ENCODE peak calls at places on chromosome 18, in five cellular contexts. H is suprapubic skin, G is BE2C, X is foreskin fibroblast, V is cardiac muscle cell. C is an unnamed sample.

GRCh38 chr18:5197032-5197434 is at the start of gene AKAIN1:
- DNase-seq in H (no peak), G (peak), X (peak), V (peak), C (no peak)

GRCh38 chr18:35949903-35950627 is 22.4 kb upstream of the RMP24 start:
- DNase-seq in H (no peak), G (peak), X (peak), V (peak), C (peak)

GRCh38 chr18:29163596-29163995 is 986.7 kb upstream of the CDH2 start:
- DNase-seq in H (no peak), G (no peak), X (no peak), V (no peak), C (no peak)

GRCh38 chr18:48550101-48550729 is 11.4 kb downstream of the CTIF start:
- DNase-seq in H (peak), G (no peak), X (no peak), V (no peak), C (no peak)

GRCh38 chr18:42052137-42052708 is 97.2 kb downstream of the PIK3C3 start:
- DNase-seq in H (no peak), G (no peak), X (peak), V (no peak), C (no peak)

GRCh38 chr18:22387787-22388186 is 29.9 kb downstream of the CTAGE1 start:
- DNase-seq in H (no peak), G (no peak), X (no peak), V (no peak), C (no peak)

GRCh38 chr18:58527116-58528010 is 101.5 kb downstream of the ALPK2 start:
- DNase-seq in H (no peak), G (no peak), X (no peak), V (no peak), C (no peak)

GRCh38 chr18:58201268-58201667 is 157.2 kb downstream of the NEDD4L start:
- DNase-seq in H (no peak), G (no peak), X (no peak), V (no peak), C (no peak)

GRCh38 chr18:41072946-41073345 is 882.1 kb upstream of the PIK3C3 start:
- DNase-seq in H (no peak), G (no peak), X (peak), V (no peak), C (no peak)

GRCh38 chr18:40874233-40874632 is 1080.8 kb upstream of the PIK3C3 start:
- DNase-seq in H (no peak), G (no peak), X (peak), V (no peak), C (no peak)

GRCh38 chr18:22094375-22094767 is 75.0 kb upstream of the GATA6 start:
- DNase-seq in H (no peak), G (no peak), X (no peak), V (no peak), C (no peak)

GRCh38 chr18:69895081-69896047 is 52.3 kb downstream of the CD226 start:
- DNase-seq in H (no peak), G (no peak), X (no peak), V (no peak), C (no peak)

GRCh38 chr18:36499938-36500337 is 202.4 kb downstream of the FHOD3 start:
- DNase-seq in H (no peak), G (no peak), X (no peak), V (no peak), C (no peak)

GRCh38 chr18:36757081-36757480 is 71.7 kb downstream of the TPGS2 start:
- DNase-seq in H (no peak), G (no peak), X (peak), V (peak), C (no peak)

GRCh38 chr18:37631422-37631821 is 65.8 kb upstream of the CELF4 start:
- DNase-seq in H (no peak), G (no peak), X (no peak), V (no peak), C (no peak)

GRCh38 chr18:61859118-61859517 is 33.7 kb downstream of the RNF152 start:
- DNase-seq in H (no peak), G (no peak), X (no peak), V (no peak), C (no peak)

GRCh38 chr18:57839942-57840381 is 36.8 kb upstream of the ATP8B1 start:
- DNase-seq in H (no peak), G (no peak), X (peak), V (no peak), C (no peak)

GRCh38 chr18:74796928-74797576 is 199.4 kb downstream of the ZNF407 start:
- DNase-seq in H (no peak), G (peak), X (peak), V (peak), C (no peak)

GRCh38 chr18:5413447-5413846 is 117.9 kb upstream of the ZBTB14 start:
- DNase-seq in H (no peak), G (no peak), X (no peak), V (peak), C (no peak)

GRCh38 chr18:42446195-42446594 is 491.2 kb downstream of the PIK3C3 start:
- DNase-seq in H (no peak), G (no peak), X (peak), V (no peak), C (no peak)

GRCh38 chr18:45566025-45566740 is 49.1 kb upstream of the SLC14A2 start:
- DNase-seq in H (peak), G (no peak), X (peak), V (no peak), C (no peak)

GRCh38 chr18:76495435-76496199 is 575 bp upstream of the ZNF516 start:
- DNase-seq in H (no peak), G (peak), X (peak), V (peak), C (no peak)

GRCh38 chr18:63823516-63824219 is 48.5 kb downstream of the SERPINB7 start:
- DNase-seq in H (no peak), G (peak), X (peak), V (peak), C (no peak)

GRCh38 chr18:10123006-10123950 is 209.5 kb downstream of the VAPA start:
- DNase-seq in H (no peak), G (no peak), X (no peak), V (no peak), C (no peak)

GRCh38 chr18:21968334-21968733 is 201.1 kb upstream of the GATA6 start:
- DNase-seq in H (no peak), G (no peak), X (no peak), V (no peak), C (no peak)

GRCh38 chr18:59733411-59733810 is 36.2 kb upstream of the CCBE1 start:
- DNase-seq in H (no peak), G (no peak), X (peak), V (no peak), C (no peak)

GRCh38 chr18:31386683-31387082 is 10.1 kb downstream of the DSG4 start:
- DNase-seq in H (no peak), G (no peak), X (no peak), V (no peak), C (no peak)

GRCh38 chr18:60892441-60892840 is 440.8 kb upstream of the CDH20 start:
- DNase-seq in H (no peak), G (no peak), X (peak), V (no peak), C (no peak)

GRCh38 chr18:70387018-70387417 is 98.2 kb downstream of the SOCS6 start:
- DNase-seq in H (no peak), G (no peak), X (no peak), V (no peak), C (no peak)

DNA sequence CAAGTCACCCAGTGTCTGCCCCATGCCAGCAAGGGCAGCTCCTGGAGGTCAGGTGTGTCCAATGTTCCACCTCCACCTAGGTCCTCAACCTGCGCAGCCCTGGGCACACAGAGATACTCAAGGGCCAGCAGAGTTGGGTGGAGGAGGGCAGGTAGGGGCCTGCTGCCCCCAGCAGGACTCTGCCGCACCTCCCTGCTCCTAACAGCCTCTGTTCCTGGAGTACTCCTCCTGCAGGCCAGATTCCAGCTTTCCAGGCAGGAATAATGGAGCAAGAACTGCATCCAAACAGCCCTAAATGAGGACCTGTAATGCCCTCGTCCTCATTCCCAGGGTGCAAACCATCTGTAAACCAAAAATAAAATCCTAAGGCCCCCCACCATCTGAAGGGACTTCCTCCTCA is 44.4 kb upstream of the ACAA2 start:
- DNase-seq in H (no peak), G (no peak), X (no peak), V (no peak), C (no peak)
- TF ChIP-seq CTCF in H (no peak), G (no peak), X (peak), V (no peak), C (peak)

GRCh38 chr18:56712761-56713160 is 61.6 kb downstream of the WDR7 start:
- DNase-seq in H (no peak), G (no peak), X (no peak), V (no peak), C (no peak)

GRCh38 chr18:56711706-56712445 is 60.7 kb downstream of the WDR7 start:
- DNase-seq in H (no peak), G (no peak), X (peak), V (no peak), C (no peak)

GRCh38 chr18:56715121-56715520 is 64.0 kb downstream of the WDR7 start:
- DNase-seq in H (no peak), G (no peak), X (no peak), V (no peak), C (no peak)

GRCh38 chr18:56709463-56709862 is 58.3 kb downstream of the WDR7 start:
- DNase-seq in H (no peak), G (peak), X (peak), V (no peak), C (no peak)
- TF ChIP-seq CTCF in H (no peak), G (peak), X (no peak), V (peak), C (peak)

DNA sequence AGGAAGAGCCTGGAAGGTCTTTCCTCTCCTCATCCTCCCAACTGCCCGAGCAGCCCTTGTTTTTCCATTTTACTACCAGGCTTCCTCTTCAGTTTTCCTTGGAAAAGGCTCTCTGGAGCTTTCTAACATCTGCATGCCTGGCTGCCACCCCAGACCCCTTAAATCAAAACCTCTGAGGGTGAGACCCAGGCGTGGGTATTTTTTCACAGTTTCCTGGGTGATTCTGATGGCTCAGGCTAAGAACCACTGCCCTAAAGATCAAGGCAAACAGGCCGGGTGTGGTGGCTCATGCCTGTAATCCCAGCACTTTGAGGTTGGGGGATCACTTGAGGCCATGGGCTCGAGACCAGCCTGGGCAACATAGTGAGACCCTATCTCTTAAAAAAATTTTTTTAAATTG is 35.4 kb downstream of the EMILIN2 start:
- DNase-seq in H (no peak), G (no peak), X (no peak), V (no peak), C (no peak)
- TF ChIP-seq CTCF in H (no peak), G (no peak), X (no peak), V (no peak), C (no peak)

GRCh38 chr18:7953085-7953958 is 386.2 kb downstream of the PTPRM start:
- DNase-seq in H (no peak), G (no peak), X (no peak), V (no peak), C (no peak)
- TF ChIP-seq CTCF in H (no peak), G (no peak), X (no peak), V (no peak), C (no peak)

GRCh38 chr18:26621161-26622026 is 73.0 kb upstream of the KCTD1 start:
- DNase-seq in H (no peak), G (peak), X (peak), V (peak), C (no peak)
- TF ChIP-seq CTCF in H (peak), G (peak), X (peak), V (peak), C (peak)

GRCh38 chr18:11751305-11752115 is 62.4 kb downstream of the GNAL start:
- DNase-seq in H (no peak), G (no peak), X (no peak), V (no peak), C (no peak)
- TF ChIP-seq CTCF in H (no peak), G (no peak), X (no peak), V (no peak), C (no peak)

GRCh38 chr18:50281295-50281971 is at the start of gene MBD1:
- DNase-seq in H (peak), G (peak), X (peak), V (peak), C (peak)
- TF ChIP-seq CTCF in H (peak), G (no peak), X (no peak), V (peak), C (peak)

GRCh38 chr18:54647176-54647575 is 56.1 kb downstream of the DYNAP start:
- DNase-seq in H (no peak), G (no peak), X (peak), V (peak), C (no peak)
- TF ChIP-seq CTCF in H (no peak), G (peak), X (no peak), V (peak), C (peak)

GRCh38 chr18:32550958-32551357 is 80.3 kb upstream of the GAREM1 start:
- DNase-seq in H (no peak), G (no peak), X (peak), V (peak), C (no peak)
- TF ChIP-seq CTCF in H (no peak), G (no peak), X (no peak), V (peak), C (peak)

GRCh38 chr18:23894661-23895175 is 119.8 kb upstream of the TTC39C start:
- DNase-seq in H (no peak), G (no peak), X (no peak), V (no peak), C (no peak)
- TF ChIP-seq CTCF in H (no peak), G (no peak), X (no peak), V (no peak), C (no peak)

C was measured in chondrocyte.